ENCODE peak calls at places on chromosomes 16 and 17, in four cellular contexts. A, Q, X and P are unnamed samples.

GRCh38 chr16:82456683-82457082 is 170.1 kb upstream of the CDH13 start:
- ATAC-seq in A (peak; percentile 99), Q (peak; percentile 77), X (peak; percentile 90), P (peak; percentile 89)

GRCh38 chr16:27138257-27138656 is 65.1 kb upstream of the KDM8 start:
- ATAC-seq in A (no peak), Q (no peak), X (no peak), P (no peak)

GRCh38 chr16:69293401-69293800 is 17.7 kb upstream of the VPS4A start:
- ATAC-seq in A (no peak), Q (peak; percentile 53), X (no peak), P (no peak)

GRCh38 chr17:39659286-39660010 is 5.7 kb upstream of the TCAP start:
- ATAC-seq in A (peak; percentile 20), Q (no peak), X (no peak), P (no peak)

GRCh38 chr17:35555695-35556094 is 4.9 kb downstream of the SLFN14 start:
- ATAC-seq in A (no peak), Q (no peak), X (no peak), P (no peak)

GRCh38 chr17:40516581-40517285 is 15.3 kb upstream of the TNS4 start:
- ATAC-seq in A (no peak), Q (peak; percentile 81), X (no peak), P (no peak)

GRCh38 chr16:50559342-50559741 is 11.1 kb downstream of the NKD1 start:
- ATAC-seq in A (no peak), Q (no peak), X (no peak), P (no peak)

GRCh38 chr17:27230996-27231395 is 62.9 kb upstream of the WSB1 start:
- ATAC-seq in A (no peak), Q (no peak), X (no peak), P (no peak)

GRCh38 chr17:57880086-57880456 is 30.2 kb upstream of the MRPS23 start:
- ATAC-seq in A (no peak), Q (peak; percentile 87), X (peak; percentile 56), P (no peak)

GRCh38 chr17:15261063-15261817 is 3.9 kb downstream of the PMP22 start:
- ATAC-seq in A (no peak), Q (peak; percentile 43), X (peak; percentile 60), P (peak; percentile 27)

GRCh38 chr17:77374170-77374936 is 233.6 kb downstream of the SEC14L1 start:
- ATAC-seq in A (peak; percentile 57), Q (peak; percentile 78), X (no peak), P (peak; percentile 49)

GRCh38 chr16:65689726-65690125 is 567.9 kb upstream of the CDH11 start:
- ATAC-seq in A (no peak), Q (no peak), X (no peak), P (no peak)

GRCh38 chr16:71927787-71928186 is 32.5 kb downstream of the IST1 start:
- ATAC-seq in A (peak; percentile 26), Q (no peak), X (no peak), P (peak; percentile 14)

GRCh38 chr17:78748730-78749317 is 33.2 kb downstream of the CYTH1 start:
- ATAC-seq in A (peak; percentile 51), Q (peak; percentile 81), X (peak; percentile 70), P (peak; percentile 89)

GRCh38 chr16:88472042-88472441 is 19.0 kb downstream of the ZFPM1 start:
- ATAC-seq in A (no peak), Q (no peak), X (no peak), P (no peak)

GRCh38 chr16:27156531-27156930 is 46.8 kb upstream of the KDM8 start:
- ATAC-seq in A (peak; percentile 54), Q (no peak), X (no peak), P (no peak)

GRCh38 chr17:52827526-52827925 is 669.0 kb upstream of the CA10 start:
- ATAC-seq in A (peak; percentile 83), Q (no peak), X (no peak), P (no peak)

GRCh38 chr17:66459811-66460270 is 157.4 kb downstream of the PRKCA start:
- ATAC-seq in A (peak; percentile 78), Q (peak; percentile 27), X (peak; percentile 93), P (peak; percentile 81)

GRCh38 chr17:3558603-3559269 is 1.1 kb upstream of the TRPV3 start:
- ATAC-seq in A (no peak), Q (peak; percentile 82), X (peak; percentile 84), P (peak; percentile 89)

GRCh38 chr16:30787613-30788378 is 791 bp upstream of the ZNF629 start:
- ATAC-seq in A (no peak), Q (no peak), X (no peak), P (no peak)

GRCh38 chr17:1870592-1870991 is 40.8 kb downstream of the RPA1 start:
- ATAC-seq in A (no peak), Q (peak; percentile 77), X (no peak), P (no peak)

GRCh38 chr17:80270836-80271235 is 10.2 kb downstream of the RNF213 start:
- ATAC-seq in A (peak; percentile 65), Q (peak; percentile 83), X (peak; percentile 62), P (peak; percentile 66)